ENCODE peak calls at places on chromosomes 1 and 21, in four cellular contexts. One of them, this sample, is unnamed.

GRCh38 chr1:234721476-234722266 is 111.7 kb upstream of the IRF2BP2 start:
- DNase-seq in WERI-Rb-1: no peak
- DNase-seq in neural crest cell: no peak
- DNase-seq in CD4-positive, alpha-beta T cell: no peak
- DNase-seq in this sample: no peak

GRCh38 chr1:78303620-78304019 is 187.2 kb upstream of the PTGFR start:
- DNase-seq in WERI-Rb-1: no peak
- DNase-seq in neural crest cell: no peak
- DNase-seq in CD4-positive, alpha-beta T cell: no peak
- DNase-seq in this sample: no peak

GRCh38 chr1:9609998-9610397 is 21.3 kb downstream of the TMEM201 start:
- DNase-seq in WERI-Rb-1: no peak
- DNase-seq in neural crest cell: no peak
- DNase-seq in CD4-positive, alpha-beta T cell: no peak
- DNase-seq in this sample: no peak

GRCh38 chr21:42061195-42061865 is 9.8 kb upstream of the UMODL1 start:
- DNase-seq in WERI-Rb-1: no peak
- DNase-seq in neural crest cell: no peak
- DNase-seq in CD4-positive, alpha-beta T cell: no peak
- DNase-seq in this sample: no peak

GRCh38 chr1:199931666-199932377 is 95.7 kb upstream of the NR5A2 start:
- DNase-seq in WERI-Rb-1: no peak
- DNase-seq in neural crest cell: no peak
- DNase-seq in CD4-positive, alpha-beta T cell: peak
- DNase-seq in this sample: no peak

GRCh38 chr1:243482237-243483022 is 226.6 kb downstream of the SDCCAG8 start:
- DNase-seq in WERI-Rb-1: no peak
- DNase-seq in neural crest cell: no peak
- DNase-seq in CD4-positive, alpha-beta T cell: no peak
- DNase-seq in this sample: no peak

GRCh38 chr1:54124472-54124871 is 28.3 kb downstream of the CDCP2 start:
- DNase-seq in WERI-Rb-1: no peak
- DNase-seq in neural crest cell: no peak
- DNase-seq in CD4-positive, alpha-beta T cell: no peak
- DNase-seq in this sample: no peak

GRCh38 chr1:155976913-155977606 is 1.3 kb downstream of the ARHGEF2 start:
- DNase-seq in WERI-Rb-1: no peak
- DNase-seq in neural crest cell: no peak
- DNase-seq in CD4-positive, alpha-beta T cell: no peak
- DNase-seq in this sample: no peak

GRCh38 chr1:209674957-209675566 is at the start of gene G0S2:
- DNase-seq in WERI-Rb-1: peak
- DNase-seq in neural crest cell: peak
- DNase-seq in CD4-positive, alpha-beta T cell: no peak
- DNase-seq in this sample: no peak

GRCh38 chr1:9316080-9316444 is 23.4 kb downstream of the SPSB1 start:
- DNase-seq in WERI-Rb-1: no peak
- DNase-seq in neural crest cell: no peak
- DNase-seq in CD4-positive, alpha-beta T cell: no peak
- DNase-seq in this sample: no peak

GRCh38 chr1:226652613-226653012 is 86.5 kb downstream of the ITPKB start:
- DNase-seq in WERI-Rb-1: no peak
- DNase-seq in neural crest cell: no peak
- DNase-seq in CD4-positive, alpha-beta T cell: no peak
- DNase-seq in this sample: no peak

GRCh38 chr1:111467805-111468716 is 5.7 kb upstream of the C1orf162 start:
- DNase-seq in WERI-Rb-1: no peak
- DNase-seq in neural crest cell: no peak
- DNase-seq in CD4-positive, alpha-beta T cell: no peak
- DNase-seq in this sample: no peak

GRCh38 chr1:64484651-64485050 is 14.7 kb downstream of the CACHD1 start:
- DNase-seq in WERI-Rb-1: no peak
- DNase-seq in neural crest cell: no peak
- DNase-seq in CD4-positive, alpha-beta T cell: no peak
- DNase-seq in this sample: no peak

GRCh38 chr1:1208713-1209433 is 2.5 kb upstream of the TNFRSF18 start:
- DNase-seq in WERI-Rb-1: no peak
- DNase-seq in neural crest cell: no peak
- DNase-seq in CD4-positive, alpha-beta T cell: no peak
- DNase-seq in this sample: peak

GRCh38 chr1:6625579-6626149 is 996 bp downstream of the THAP3 start:
- DNase-seq in WERI-Rb-1: peak
- DNase-seq in neural crest cell: peak
- DNase-seq in CD4-positive, alpha-beta T cell: no peak
- DNase-seq in this sample: no peak

GRCh38 chr1:184044603-184045376 is 6.7 kb upstream of the TSEN15 start:
- DNase-seq in WERI-Rb-1: no peak
- DNase-seq in neural crest cell: no peak
- DNase-seq in CD4-positive, alpha-beta T cell: no peak
- DNase-seq in this sample: no peak

GRCh38 chr1:16088996-16089395 is 15.5 kb upstream of the FAM131C start:
- DNase-seq in WERI-Rb-1: no peak
- DNase-seq in neural crest cell: no peak
- DNase-seq in CD4-positive, alpha-beta T cell: no peak
- DNase-seq in this sample: no peak

GRCh38 chr1:96076589-96076988 is 645.0 kb upstream of the PTBP2 start:
- DNase-seq in WERI-Rb-1: no peak
- DNase-seq in neural crest cell: no peak
- DNase-seq in CD4-positive, alpha-beta T cell: no peak
- DNase-seq in this sample: no peak

GRCh38 chr1:16061255-16061654 is 12.2 kb downstream of the FAM131C start:
- DNase-seq in WERI-Rb-1: no peak
- DNase-seq in neural crest cell: no peak
- DNase-seq in CD4-positive, alpha-beta T cell: no peak
- DNase-seq in this sample: no peak

GRCh38 chr1:169696273-169697100 is 14.9 kb downstream of the SELL start:
- DNase-seq in WERI-Rb-1: no peak
- DNase-seq in neural crest cell: no peak
- DNase-seq in CD4-positive, alpha-beta T cell: no peak
- DNase-seq in this sample: no peak

GRCh38 chr1:30490554-30491053 is 232.8 kb downstream of the MATN1 start:
- DNase-seq in WERI-Rb-1: no peak
- DNase-seq in neural crest cell: no peak
- DNase-seq in CD4-positive, alpha-beta T cell: no peak
- DNase-seq in this sample: no peak

GRCh38 chr1:9399510-9400424 is 107.1 kb downstream of the SPSB1 start:
- DNase-seq in WERI-Rb-1: peak
- DNase-seq in neural crest cell: no peak
- DNase-seq in CD4-positive, alpha-beta T cell: no peak
- DNase-seq in this sample: no peak

GRCh38 chr1:12518956-12519707 is 98.9 kb downstream of the DHRS3 start:
- DNase-seq in WERI-Rb-1: no peak
- DNase-seq in neural crest cell: no peak
- DNase-seq in CD4-positive, alpha-beta T cell: no peak
- DNase-seq in this sample: no peak

GRCh38 chr1:52209429-52209828 is 67.5 kb downstream of the ZFYVE9 start:
- DNase-seq in WERI-Rb-1: no peak
- DNase-seq in neural crest cell: no peak
- DNase-seq in CD4-positive, alpha-beta T cell: no peak
- DNase-seq in this sample: no peak

GRCh38 chr1:26289158-26290059 is 9.5 kb downstream of the SH3BGRL3 start:
- DNase-seq in WERI-Rb-1: peak
- DNase-seq in neural crest cell: no peak
- DNase-seq in CD4-positive, alpha-beta T cell: no peak
- DNase-seq in this sample: no peak

GRCh38 chr1:112866151-112866550 is 89.8 kb downstream of the SLC16A1 start:
- DNase-seq in WERI-Rb-1: no peak
- DNase-seq in neural crest cell: no peak
- DNase-seq in CD4-positive, alpha-beta T cell: no peak
- DNase-seq in this sample: no peak

GRCh38 chr1:32335951-32336867 is at the start of gene MARCKSL1:
- DNase-seq in WERI-Rb-1: peak
- DNase-seq in neural crest cell: peak
- DNase-seq in CD4-positive, alpha-beta T cell: peak
- DNase-seq in this sample: peak

GRCh38 chr1:46429436-46429835 is 35.3 kb downstream of the FAAH start:
- DNase-seq in WERI-Rb-1: no peak
- DNase-seq in neural crest cell: no peak
- DNase-seq in CD4-positive, alpha-beta T cell: no peak
- DNase-seq in this sample: no peak

GRCh38 chr1:80417651-80418050 is 1383.1 kb upstream of the ADGRL2 start:
- DNase-seq in WERI-Rb-1: no peak
- DNase-seq in neural crest cell: no peak
- DNase-seq in CD4-positive, alpha-beta T cell: no peak
- DNase-seq in this sample: no peak

GRCh38 chr1:162182090-162182489 is 112.6 kb downstream of the NOS1AP start:
- DNase-seq in WERI-Rb-1: no peak
- DNase-seq in neural crest cell: no peak
- DNase-seq in CD4-positive, alpha-beta T cell: no peak
- DNase-seq in this sample: no peak

GRCh38 chr1:180310095-180310494 is 80.0 kb downstream of the LHX4 start:
- DNase-seq in WERI-Rb-1: no peak
- DNase-seq in neural crest cell: no peak
- DNase-seq in CD4-positive, alpha-beta T cell: no peak
- DNase-seq in this sample: no peak

GRCh38 chr1:180252638-180253536 is 22.8 kb downstream of the LHX4 start:
- DNase-seq in WERI-Rb-1: peak
- DNase-seq in neural crest cell: peak
- DNase-seq in CD4-positive, alpha-beta T cell: peak
- DNase-seq in this sample: peak

GRCh38 chr1:67685558-67686271 is 714 bp downstream of the GADD45A start:
- DNase-seq in WERI-Rb-1: peak
- DNase-seq in neural crest cell: peak
- DNase-seq in CD4-positive, alpha-beta T cell: peak
- DNase-seq in this sample: peak

GRCh38 chr1:212155219-212155618 is 119.7 kb downstream of the DTL start:
- DNase-seq in WERI-Rb-1: no peak
- DNase-seq in neural crest cell: no peak
- DNase-seq in CD4-positive, alpha-beta T cell: no peak
- DNase-seq in this sample: no peak

GRCh38 chr1:174153085-174153824 is 6.1 kb upstream of the RABGAP1L start:
- DNase-seq in WERI-Rb-1: no peak
- DNase-seq in neural crest cell: no peak
- DNase-seq in CD4-positive, alpha-beta T cell: no peak
- DNase-seq in this sample: no peak
- TF ChIP-seq CTCF in WERI-Rb-1: no peak
- TF ChIP-seq CTCF in neural crest cell: peak
- TF ChIP-seq CTCF in CD4-positive, alpha-beta T cell: no peak
- TF ChIP-seq CTCF in this sample: no peak

DNA sequence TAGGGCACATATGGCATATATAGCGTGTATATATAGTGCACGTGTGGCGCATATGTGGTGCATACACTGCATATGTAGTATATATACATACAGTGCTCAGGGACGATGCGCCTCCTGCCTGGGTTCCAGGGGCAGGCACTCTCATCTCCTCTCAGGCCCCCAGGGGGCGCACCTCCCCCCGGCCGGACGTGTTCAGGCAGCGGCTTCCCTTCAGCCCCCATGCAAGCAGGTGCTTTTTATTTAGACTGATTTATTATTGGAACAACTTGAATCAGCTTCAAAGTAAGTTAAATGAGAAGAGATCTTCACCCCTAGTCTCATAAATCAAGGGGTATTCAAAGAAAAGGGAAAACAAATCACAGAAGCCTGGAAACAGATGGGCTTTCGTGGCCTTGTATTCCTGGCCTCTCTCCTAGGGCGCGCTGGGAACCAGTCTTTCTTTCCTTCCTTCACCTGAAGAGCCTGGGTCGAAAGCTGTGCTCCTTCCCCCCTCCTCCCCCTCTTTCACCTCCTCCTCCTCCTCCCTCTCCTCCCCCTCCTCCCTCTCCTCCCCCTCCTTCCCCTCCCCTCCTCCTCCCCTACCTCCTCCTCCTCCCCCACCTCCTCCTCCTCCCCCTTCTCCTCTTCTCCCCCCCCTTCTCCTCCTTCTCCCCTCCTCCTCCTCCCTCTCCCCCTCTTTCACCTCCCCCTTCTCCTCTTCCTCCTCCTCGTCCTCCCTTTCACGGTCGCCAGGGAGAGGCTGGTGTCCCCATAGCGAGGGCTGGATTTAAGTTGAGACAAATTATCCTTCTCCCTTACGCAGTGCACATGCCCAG is 64.7 kb downstream of the UBIAD1 start:
- DNase-seq in WERI-Rb-1: peak
- DNase-seq in neural crest cell: peak
- DNase-seq in CD4-positive, alpha-beta T cell: peak
- DNase-seq in this sample: peak
- TF ChIP-seq CTCF in WERI-Rb-1: peak
- TF ChIP-seq CTCF in neural crest cell: peak
- TF ChIP-seq CTCF in CD4-positive, alpha-beta T cell: peak
- TF ChIP-seq CTCF in this sample: peak

GRCh38 chr1:68780919-68781318 is 284.0 kb upstream of the DEPDC1 start:
- DNase-seq in WERI-Rb-1: no peak
- DNase-seq in neural crest cell: no peak
- DNase-seq in CD4-positive, alpha-beta T cell: no peak
- DNase-seq in this sample: no peak

GRCh38 chr1:68785328-68785727 is 288.4 kb upstream of the DEPDC1 start:
- DNase-seq in WERI-Rb-1: no peak
- DNase-seq in neural crest cell: no peak
- DNase-seq in CD4-positive, alpha-beta T cell: no peak
- DNase-seq in this sample: no peak

GRCh38 chr1:68777850-68778249 is 281.0 kb upstream of the DEPDC1 start:
- DNase-seq in WERI-Rb-1: no peak
- DNase-seq in neural crest cell: no peak
- DNase-seq in CD4-positive, alpha-beta T cell: no peak
- DNase-seq in this sample: no peak

GRCh38 chr1:68788762-68789161 is 291.9 kb upstream of the DEPDC1 start:
- DNase-seq in WERI-Rb-1: no peak
- DNase-seq in neural crest cell: no peak
- DNase-seq in CD4-positive, alpha-beta T cell: no peak
- DNase-seq in this sample: no peak

GRCh38 chr1:68782890-68783289 is 286.0 kb upstream of the DEPDC1 start:
- DNase-seq in WERI-Rb-1: no peak
- DNase-seq in neural crest cell: no peak
- DNase-seq in CD4-positive, alpha-beta T cell: no peak
- DNase-seq in this sample: no peak
- TF ChIP-seq CTCF in WERI-Rb-1: no peak
- TF ChIP-seq CTCF in neural crest cell: peak
- TF ChIP-seq CTCF in CD4-positive, alpha-beta T cell: no peak
- TF ChIP-seq CTCF in this sample: no peak

GRCh38 chr1:4701276-4701675 is 46.9 kb downstream of the AJAP1 start:
- DNase-seq in WERI-Rb-1: no peak
- DNase-seq in neural crest cell: no peak
- DNase-seq in CD4-positive, alpha-beta T cell: no peak
- DNase-seq in this sample: no peak

GRCh38 chr1:4698911-4699310 is 44.5 kb downstream of the AJAP1 start:
- DNase-seq in WERI-Rb-1: no peak
- DNase-seq in neural crest cell: no peak
- DNase-seq in CD4-positive, alpha-beta T cell: no peak
- DNase-seq in this sample: no peak

GRCh38 chr1:4702464-4702863 is 48.1 kb downstream of the AJAP1 start:
- DNase-seq in WERI-Rb-1: no peak
- DNase-seq in neural crest cell: no peak
- DNase-seq in CD4-positive, alpha-beta T cell: no peak
- DNase-seq in this sample: no peak

GRCh38 chr1:4699724-4700301 is 45.4 kb downstream of the AJAP1 start:
- DNase-seq in WERI-Rb-1: no peak
- DNase-seq in neural crest cell: no peak
- DNase-seq in CD4-positive, alpha-beta T cell: no peak
- DNase-seq in this sample: no peak

DNA sequence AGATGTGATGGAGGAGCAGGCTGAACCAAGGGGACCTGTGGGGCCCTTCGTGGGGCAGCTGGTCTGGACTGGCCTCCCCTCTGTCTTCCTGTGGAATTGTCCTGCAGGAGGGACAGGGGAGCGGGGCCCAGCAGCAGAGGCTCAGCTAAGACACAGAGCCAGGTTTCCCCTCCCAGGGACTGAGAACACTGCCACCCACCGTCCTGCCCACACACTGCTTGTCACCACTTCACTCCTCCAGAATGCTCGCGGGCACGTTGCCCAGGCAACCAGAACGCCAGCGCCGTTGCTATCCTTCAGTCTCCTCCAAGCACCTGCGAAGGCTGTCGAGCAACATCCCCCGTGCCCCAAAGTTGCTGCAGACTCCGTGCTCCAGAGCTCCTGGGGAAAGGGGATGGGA is 46.4 kb downstream of the AJAP1 start:
- DNase-seq in WERI-Rb-1: no peak
- DNase-seq in neural crest cell: peak
- DNase-seq in CD4-positive, alpha-beta T cell: no peak
- DNase-seq in this sample: no peak
- TF ChIP-seq CTCF in WERI-Rb-1: no peak
- TF ChIP-seq CTCF in neural crest cell: no peak
- TF ChIP-seq CTCF in CD4-positive, alpha-beta T cell: no peak
- TF ChIP-seq CTCF in this sample: no peak